ENCODE peak calls at places on chromosomes 7 and 10, in seven cellular contexts. Q is K562, Z is endothelial cell of umbilical vein, N is stomach, U is H1, O is GM23338, B is SK-N-SH. E is an unnamed sample. For H3K4me1, the result is how much of the 10 kb centered on the place peaks cover.

GRCh38 chr10:6083523-6084475 is 5.0 kb upstream of the RBM17 start:
- DNase-seq in B (no peak), O (no peak), Q (no peak), U (no peak), N (no peak), Z (peak), E (no peak)

GRCh38 chr7:5248201-5248885 is 34.4 kb upstream of the SLC29A4 start:
- DNase-seq in N (no peak), B (no peak), O (no peak), U (no peak), Z (no peak), Q (peak), E (no peak)

GRCh38 chr7:38105874-38106483 is 72.1 kb upstream of the STARD3NL start:
- DNase-seq in Z (peak), B (peak), O (peak), N (no peak), U (no peak), Q (peak), E (peak)

GRCh38 chr7:5695037-5695708 is 86.3 kb downstream of the RNF216 start:
- DNase-seq in B (no peak), U (no peak), N (no peak), Q (no peak), O (no peak), Z (no peak), E (no peak)

GRCh38 chr7:79876769-79877362 is 257.8 kb upstream of the GNAI1 start:
- DNase-seq in N (no peak), O (no peak), U (no peak), Z (peak), Q (no peak), B (no peak), E (no peak)

GRCh38 chr7:123746055-123746454 is 2.7 kb downstream of the WASL start:
- DNase-seq in Z (no peak), O (no peak), U (no peak), Q (peak), N (no peak), B (no peak), E (no peak)

GRCh38 chr7:79820387-79820786 is 314.2 kb upstream of the GNAI1 start:
- DNase-seq in U (no peak), Q (no peak), N (no peak), O (peak), Z (peak), B (peak), E (no peak)

GRCh38 chr7:12719141-12719919 is 31.9 kb downstream of the ARL4A start:
- DNase-seq in N (no peak), B (no peak), Z (peak), O (no peak), U (no peak), Q (peak), E (no peak)

GRCh38 chr7:104541897-104542296 is 213.5 kb downstream of the LHFPL3 start:
- DNase-seq in B (no peak), Q (no peak), O (no peak), U (no peak), N (no peak), Z (no peak), E (no peak)

GRCh38 chr7:128906766-128907559 is 3.5 kb downstream of the KCP start:
- DNase-seq in O (no peak), Z (no peak), U (no peak), N (no peak), Q (no peak), B (peak), E (no peak)

GRCh38 chr10:126843299-126843934 is 61.8 kb upstream of the DOCK1 start:
- DNase-seq in Z (no peak), O (no peak), Q (no peak), N (no peak), U (no peak), B (no peak), E (no peak)

GRCh38 chr7:134685250-134685649 is 38.6 kb downstream of the BPGM start:
- DNase-seq in U (no peak), Q (no peak), B (no peak), N (no peak), O (no peak), Z (peak), E (no peak)

GRCh38 chr7:106774768-106775551 is 90.1 kb upstream of the PIK3CG start:
- DNase-seq in O (peak), B (no peak), Q (peak), U (no peak), N (no peak), Z (peak), E (peak)

GRCh38 chr7:158863611-158864506 is 7.5 kb downstream of the DYNC2I1 start:
- DNase-seq in B (peak), Q (peak), Z (peak), U (no peak), O (peak), N (peak), E (peak)

GRCh38 chr7:100415448-100415847 is 13.1 kb downstream of the ZCWPW1 start:
- DNase-seq in Z (no peak), B (no peak), O (no peak), N (no peak), U (no peak), Q (no peak), E (no peak)

GRCh38 chr10:110022716-110023504 is 15.1 kb downstream of the ADD3 start:
- DNase-seq in B (no peak), N (no peak), O (no peak), Z (no peak), U (no peak), Q (no peak), E (no peak)

GRCh38 chr7:1532456-1533254 is 2.2 kb downstream of the MAFK start:
- DNase-seq in U (no peak), Z (peak), Q (peak), B (no peak), O (no peak), N (peak), E (peak)

GRCh38 chr10:118922226-118922625 is 107.3 kb upstream of the NANOS1 start:
- DNase-seq in U (no peak), Z (no peak), O (no peak), Q (no peak), N (no peak), B (no peak), E (no peak)

GRCh38 chr7:157404845-157405481 is 68.2 kb downstream of the DNAJB6 start:
- DNase-seq in O (no peak), B (peak), Q (peak), Z (peak), N (no peak), U (no peak), E (no peak)

GRCh38 chr7:42006801-42007394 is 230.1 kb downstream of the GLI3 start:
- DNase-seq in N (no peak), Q (no peak), U (no peak), B (no peak), O (no peak), Z (no peak), E (no peak)

GRCh38 chr7:154832557-154833138 is 170.3 kb downstream of the PAXIP1 start:
- DNase-seq in O (no peak), N (peak), U (no peak), Z (no peak), B (peak), Q (peak), E (peak)

GRCh38 chr10:5512881-5513698 is 11.7 kb upstream of the CALML3 start:
- DNase-seq in Z (no peak), Q (no peak), N (no peak), B (no peak), O (no peak), U (no peak), E (no peak)

GRCh38 chr10:11429439-11430052 is 181.9 kb downstream of the USP6NL start:
- DNase-seq in Q (no peak), U (no peak), N (no peak), B (no peak), Z (no peak), O (no peak), E (no peak)

GRCh38 chr10:43963379-43963778 is 314.7 kb upstream of the ZNF32 start:
- DNase-seq in U (no peak), Z (no peak), B (no peak), O (no peak), Q (no peak), N (no peak), E (no peak)

GRCh38 chr10:42795701-42796100 is 13.1 kb downstream of the BMS1 start:
- DNase-seq in Z (no peak), U (no peak), Q (no peak), B (no peak), N (no peak), O (no peak), E (no peak)

GRCh38 chr7:587769-588168 is 68.1 kb upstream of the PDGFA start:
- DNase-seq in Q (no peak), O (no peak), U (no peak), N (no peak), B (no peak), Z (no peak), E (no peak)

GRCh38 chr7:28954936-28955335 is 3.2 kb downstream of the TRIL start:
- DNase-seq in U (no peak), Q (no peak), N (no peak), Z (no peak), B (no peak), O (peak), E (no peak)

GRCh38 chr7:157411580-157411979 is 74.8 kb downstream of the DNAJB6 start:
- DNase-seq in B (peak), Z (no peak), U (no peak), N (no peak), O (peak), Q (peak), E (no peak)

GRCh38 chr10:75065081-75065480 is 46.4 kb upstream of the SAMD8 start:
- DNase-seq in O (no peak), U (no peak), Q (no peak), B (no peak), N (no peak), Z (no peak), E (no peak)

GRCh38 chr7:4791738-4792536 is 16.5 kb downstream of the AP5Z1 start:
- DNase-seq in O (peak), Z (peak), B (peak), U (peak), Q (peak), N (peak), E (peak)

GRCh38 chr7:129363-130221 is 62.8 kb upstream of the FAM20C start:
- DNase-seq in O (no peak), Z (no peak), B (no peak), U (no peak), N (no peak), Q (no peak), E (no peak)

GRCh38 chr10:43374194-43374593 is 2.8 kb downstream of the FXYD4 start:
- DNase-seq in Q (no peak), Z (no peak), U (no peak), O (no peak), B (no peak), N (no peak), E (no peak)

GRCh38 chr10:48241301-48241700 is 33.2 kb downstream of the FRMPD2 start:
- DNase-seq in Z (no peak), B (no peak), N (no peak), O (no peak), U (no peak), Q (no peak), E (no peak)

GRCh38 chr10:35353399-35353798 is 17.1 kb downstream of the CCNY start:
- DNase-seq in Z (no peak), N (no peak), O (no peak), B (no peak), U (no peak), Q (peak), E (no peak)
- H3K4me1 ChIP-seq in Z (under half), N (under half), O (under half), B (under half), U (under half), Q (under half), E (under half)

GRCh38 chr7:90311185-90311584 is 9.9 kb downstream of the FAM237B start:
- DNase-seq in N (no peak), O (no peak), Q (no peak), U (no peak), B (no peak), Z (no peak), E (no peak)

GRCh38 chr7:90309872-90310271 is 11.2 kb downstream of the FAM237B start:
- DNase-seq in Z (no peak), B (no peak), Q (no peak), N (no peak), U (no peak), O (peak), E (no peak)

GRCh38 chr7:90313908-90314307 is 7.2 kb downstream of the FAM237B start:
- DNase-seq in N (no peak), O (no peak), B (no peak), Q (no peak), U (no peak), Z (no peak), E (no peak)

DNA sequence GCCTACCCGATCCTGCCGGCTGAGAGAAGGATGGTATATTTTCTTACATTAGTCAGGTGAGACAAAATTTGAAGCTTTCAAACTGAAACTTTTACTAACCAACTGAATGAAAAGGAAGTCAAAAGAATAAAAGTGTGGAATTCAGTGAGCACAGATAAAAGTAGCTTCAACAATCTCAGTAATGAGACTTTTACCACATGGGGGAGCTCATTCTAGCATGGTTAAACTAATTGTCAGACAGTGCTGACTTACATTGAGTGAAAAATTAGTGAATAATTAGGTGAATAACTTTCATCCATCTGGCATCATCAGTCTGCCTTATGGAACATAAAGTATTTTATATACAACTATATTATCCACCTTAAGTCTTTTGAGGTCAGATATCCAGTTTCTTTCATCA is 8.4 kb downstream of the FAM237B start:
- DNase-seq in U (no peak), B (no peak), Z (peak), Q (peak), N (no peak), O (peak), E (no peak)
- TF ChIP-seq CTCF in U (no peak), B (peak), Z (peak), Q (no peak), N (no peak), O (peak), E (peak)

GRCh38 chr10:79451046-79451699 is 5.7 kb upstream of the ZCCHC24 start:
- DNase-seq in Q (no peak), B (no peak), U (no peak), N (no peak), O (no peak), Z (no peak), E (no peak)
- TF ChIP-seq POLR2AphosphoS5 in Q (no peak), B (no peak), U (no peak), N (no peak), O (no peak), Z (no peak), E (no peak)

GRCh38 chr10:3760083-3760482 is 24.9 kb downstream of the KLF6 start:
- DNase-seq in Z (no peak), U (no peak), N (no peak), B (no peak), Q (no peak), O (no peak), E (no peak)

GRCh38 chr10:3759397-3759796 is 25.6 kb downstream of the KLF6 start:
- DNase-seq in O (no peak), B (no peak), Q (no peak), N (no peak), U (no peak), Z (no peak), E (no peak)

GRCh38 chr10:3763035-3763456 is 22.0 kb downstream of the KLF6 start:
- DNase-seq in O (no peak), N (no peak), U (no peak), B (no peak), Z (no peak), Q (peak), E (peak)

GRCh38 chr10:3761916-3762708 is 22.9 kb downstream of the KLF6 start:
- DNase-seq in N (no peak), Z (no peak), O (peak), Q (no peak), B (no peak), U (peak), E (peak)

GRCh38 chr10:3761111-3761686 is 23.8 kb downstream of the KLF6 start:
- DNase-seq in Q (no peak), O (no peak), Z (no peak), U (no peak), B (no peak), N (no peak), E (no peak)
- H3K4me1 ChIP-seq in Q (under half), O (under half), Z (under half), U (under half), B (under half), N (under half), E (under half)

GRCh38 chr10:83562381-83562780 is 576.9 kb upstream of the GHITM start:
- DNase-seq in Z (no peak), N (no peak), O (peak), Q (no peak), B (no peak), U (no peak), E (no peak)
- TF ChIP-seq CTCF in Z (no peak), N (no peak), O (peak), Q (no peak), B (no peak), U (peak), E (no peak)

GRCh38 chr7:82694020-82694419 is 250.4 kb upstream of the CACNA2D1 start:
- DNase-seq in U (no peak), B (peak), O (peak), N (no peak), Q (no peak), Z (no peak), E (no peak)
- TF ChIP-seq POLR2AphosphoS5 in U (no peak), B (no peak), O (no peak), N (no peak), Q (no peak), Z (no peak), E (no peak)

DNA sequence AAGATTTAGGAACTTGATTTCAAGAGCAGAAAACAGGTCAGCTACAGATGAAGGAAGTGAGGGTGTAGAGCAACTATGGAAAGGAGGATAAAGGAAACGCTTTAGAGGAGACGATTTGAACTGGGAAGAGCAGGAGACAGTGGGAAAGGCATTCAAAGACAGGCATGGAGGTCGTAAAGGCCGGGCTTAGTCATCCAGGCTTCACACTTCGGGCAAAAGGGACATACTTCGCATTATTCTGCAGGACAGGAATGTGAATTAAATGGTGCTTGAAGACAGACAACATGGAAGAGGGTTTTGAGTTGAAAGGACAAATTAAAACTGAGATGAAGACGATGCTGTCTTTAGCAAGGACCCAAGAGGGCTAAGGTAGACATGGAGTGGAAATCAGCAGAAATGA is 8.1 kb downstream of the FAM171A1 start:
- DNase-seq in B (no peak), Z (no peak), U (no peak), N (no peak), Q (no peak), O (no peak), E (no peak)
- H3K4me1 ChIP-seq in B (under half), Z (under half), U (under half), N (under half), Q (under half), O (under half), E (under half)

GRCh38 chr10:57654856-57655255 is 612.8 kb downstream of the IPMK start:
- DNase-seq in B (no peak), U (no peak), O (no peak), Z (no peak), N (no peak), Q (no peak), E (no peak)

GRCh38 chr10:57661206-57661605 is 606.5 kb downstream of the IPMK start:
- DNase-seq in N (no peak), Q (no peak), O (no peak), B (no peak), U (no peak), Z (no peak), E (no peak)

GRCh38 chr10:57657164-57657765 is 610.4 kb downstream of the IPMK start:
- DNase-seq in N (peak), B (peak), Z (peak), O (peak), Q (peak), U (peak), E (peak)
- TF ChIP-seq CTCF in N (peak), B (peak), Z (peak), O (peak), Q (peak), U (peak), E (no peak)

DNA sequence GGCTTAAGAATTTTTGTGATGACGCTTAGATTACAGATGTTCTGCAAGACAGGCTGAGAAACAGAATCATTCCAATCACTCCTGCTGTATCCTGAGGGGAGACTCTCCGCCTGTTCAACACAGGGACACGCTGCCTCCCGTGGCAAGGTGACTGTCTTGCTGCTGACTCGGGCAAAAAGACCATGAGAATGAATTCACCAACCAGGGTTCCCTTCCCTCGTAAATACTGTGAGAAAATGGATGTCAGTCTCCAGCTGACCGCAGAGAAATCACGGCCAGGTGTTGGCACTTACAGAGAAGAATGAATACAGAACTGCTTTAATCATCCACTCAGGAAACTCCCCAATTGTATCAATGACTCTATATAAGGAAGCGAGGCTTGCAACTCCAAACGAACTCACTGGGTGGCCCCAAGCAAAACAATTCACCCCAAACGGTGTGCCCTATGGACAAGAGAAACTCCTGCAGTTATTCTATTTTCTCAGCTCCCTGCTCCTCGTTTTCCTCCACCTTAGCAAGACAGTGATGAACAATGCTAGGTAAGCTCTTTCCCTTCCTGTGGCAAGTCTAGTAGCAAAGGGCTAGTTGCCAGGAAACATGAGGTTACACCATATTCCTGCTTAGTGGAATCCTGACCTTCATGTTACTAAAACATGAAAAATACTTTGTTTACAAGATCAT is 22.8 kb downstream of the GNA12 start:
- DNase-seq in O (peak), B (peak), N (no peak), Q (no peak), Z (peak), U (peak), E (no peak)
- TF ChIP-seq POLR2AphosphoS5 in O (peak), B (no peak), N (no peak), Q (no peak), Z (no peak), U (peak), E (no peak)

DNA sequence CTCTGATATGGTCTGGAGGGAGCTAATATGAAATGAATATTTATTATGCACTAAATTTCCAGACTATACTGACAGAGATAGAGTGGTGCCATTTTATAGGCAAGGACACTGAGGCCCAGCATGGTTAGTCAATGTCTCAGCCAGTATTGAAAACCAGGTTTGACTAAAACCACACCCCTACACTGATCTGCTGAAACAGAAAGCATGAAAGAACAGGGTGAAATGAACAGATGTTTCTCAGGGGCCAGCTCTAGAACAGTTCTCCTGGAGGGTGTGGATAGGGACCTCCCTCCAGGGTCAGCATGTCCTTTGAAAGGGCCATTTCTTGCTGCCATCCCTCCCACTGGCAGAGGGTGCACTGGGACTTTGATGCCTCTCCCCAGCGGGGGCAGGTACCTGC is 700.5 kb downstream of the GRID1 start:
- DNase-seq in B (no peak), U (no peak), Q (no peak), O (no peak), Z (no peak), N (no peak), E (no peak)
- H3K4me1 ChIP-seq in B (under half), U (under half), Q (under half), O (under half), Z (under half), N (under half), E (under half)

E was measured in HCT116.